ENCODE peak calls at places on chromosome 12, in seven cellular contexts. E, G, D, Y, W, H and N are unnamed samples.
A peak's percentile ranks its signal among the peaks of the same experiment; 100 is the strongest.

GRCh38 chr12:24014853-24015590 is 65.6 kb upstream of the SOX5 start:
- DNase-seq in E (no peak), G (no peak), D (no peak), Y (no peak), W (no peak), H (no peak), N (no peak)

GRCh38 chr12:96892104-96892503 is 15.0 kb upstream of the NEDD1 start:
- DNase-seq in E (no peak), G (no peak), D (no peak), Y (no peak), W (no peak), H (no peak), N (no peak)

GRCh38 chr12:110088936-110089335 is 35.2 kb upstream of the IFT81 start:
- DNase-seq in E (no peak), G (no peak), D (no peak), Y (no peak), W (no peak), H (no peak), N (no peak)

GRCh38 chr12:3551386-3551785 is 60.4 kb downstream of the PRMT8 start:
- DNase-seq in E (no peak), G (no peak), D (no peak), Y (no peak), W (peak; percentile 16), H (no peak), N (no peak)

GRCh38 chr12:121796855-121797751 is 3.6 kb upstream of the RHOF start:
- DNase-seq in E (peak; percentile 97), G (peak; percentile 97), D (peak; percentile 85), Y (no peak), W (peak; percentile 89), H (peak; percentile 97), N (peak; percentile 98)

GRCh38 chr12:10957741-10958140 is 18.7 kb upstream of the TAS2R14 start:
- DNase-seq in E (no peak), G (no peak), D (no peak), Y (no peak), W (no peak), H (no peak), N (no peak)

GRCh38 chr12:24560867-24561266 is 388.0 kb downstream of the BCAT1 start:
- DNase-seq in E (no peak), G (no peak), D (peak; percentile 48), Y (no peak), W (peak; percentile 44), H (no peak), N (no peak)

GRCh38 chr12:6212086-6212485 is 11.9 kb downstream of the CD9 start:
- DNase-seq in E (no peak), G (no peak), D (no peak), Y (no peak), W (no peak), H (no peak), N (no peak)

GRCh38 chr12:48015129-48015528 is 10.9 kb upstream of the COL2A1 start:
- DNase-seq in E (no peak), G (no peak), D (no peak), Y (no peak), W (no peak), H (no peak), N (no peak)

GRCh38 chr12:31931796-31932715 is 27.2 kb upstream of the RESF1 start:
- DNase-seq in E (no peak), G (no peak), D (no peak), Y (no peak), W (no peak), H (no peak), N (no peak)

GRCh38 chr12:98793121-98793520 is 148.0 kb downstream of the APAF1 start:
- DNase-seq in E (no peak), G (no peak), D (no peak), Y (no peak), W (no peak), H (no peak), N (no peak)

GRCh38 chr12:93031028-93031427 is 101.9 kb upstream of the EEA1 start:
- DNase-seq in E (no peak), G (no peak), D (no peak), Y (no peak), W (no peak), H (no peak), N (no peak)

GRCh38 chr12:67284561-67284960 is 15.4 kb downstream of the CAND1 start:
- DNase-seq in E (no peak), G (no peak), D (no peak), Y (no peak), W (no peak), H (no peak), N (no peak)

GRCh38 chr12:54033106-54033979 is 493 bp downstream of the HOXC5 start:
- DNase-seq in E (peak; percentile 60), G (peak; percentile 76), D (peak; percentile 60), Y (no peak), W (no peak), H (peak; percentile 64), N (peak; percentile 59)

GRCh38 chr12:16329594-16329993 is 17.9 kb upstream of the MGST1 start:
- DNase-seq in E (no peak), G (no peak), D (no peak), Y (no peak), W (no peak), H (peak; percentile 68), N (no peak)

GRCh38 chr12:48925218-48925871 is at the start of gene FKBP11:
- DNase-seq in E (peak; percentile 86), G (peak; percentile 83), D (peak; percentile 61), Y (peak; percentile 80), W (peak; percentile 45), H (no peak), N (peak; percentile 62)

GRCh38 chr12:14207946-14208612 is 157.4 kb upstream of the ATF7IP start:
- DNase-seq in E (no peak), G (no peak), D (no peak), Y (no peak), W (no peak), H (peak; percentile 75), N (peak; percentile 68)

GRCh38 chr12:7970475-7971252 is 34.7 kb upstream of the SLC2A3 start:
- DNase-seq in E (peak; percentile 96), G (peak; percentile 99), D (peak; percentile 89), Y (peak; percentile 83), W (peak; percentile 89), H (peak; percentile 81), N (peak; percentile 73)

GRCh38 chr12:32051511-32052299 is 54.9 kb upstream of the BICD1 start:
- DNase-seq in E (no peak), G (peak; percentile 92), D (peak; percentile 96), Y (no peak), W (peak; percentile 79), H (peak; percentile 95), N (peak; percentile 45)

GRCh38 chr12:88703790-88704189 is 123.5 kb upstream of the KITLG start:
- DNase-seq in E (no peak), G (peak; percentile 29), D (no peak), Y (no peak), W (peak; percentile 1), H (peak; percentile 67), N (no peak)

GRCh38 chr12:26032290-26032689 is 73.8 kb downstream of the RASSF8 start:
- DNase-seq in E (no peak), G (no peak), D (no peak), Y (no peak), W (no peak), H (peak; percentile 50), N (no peak)

GRCh38 chr12:124445121-124445718 is 122.2 kb downstream of the NCOR2 start:
- DNase-seq in E (no peak), G (no peak), D (no peak), Y (no peak), W (no peak), H (no peak), N (no peak)
- TF ChIP-seq CTCF in E (no peak), G (no peak), D (no peak), Y (no peak), W (no peak), H (no peak), N (no peak)

DNA sequence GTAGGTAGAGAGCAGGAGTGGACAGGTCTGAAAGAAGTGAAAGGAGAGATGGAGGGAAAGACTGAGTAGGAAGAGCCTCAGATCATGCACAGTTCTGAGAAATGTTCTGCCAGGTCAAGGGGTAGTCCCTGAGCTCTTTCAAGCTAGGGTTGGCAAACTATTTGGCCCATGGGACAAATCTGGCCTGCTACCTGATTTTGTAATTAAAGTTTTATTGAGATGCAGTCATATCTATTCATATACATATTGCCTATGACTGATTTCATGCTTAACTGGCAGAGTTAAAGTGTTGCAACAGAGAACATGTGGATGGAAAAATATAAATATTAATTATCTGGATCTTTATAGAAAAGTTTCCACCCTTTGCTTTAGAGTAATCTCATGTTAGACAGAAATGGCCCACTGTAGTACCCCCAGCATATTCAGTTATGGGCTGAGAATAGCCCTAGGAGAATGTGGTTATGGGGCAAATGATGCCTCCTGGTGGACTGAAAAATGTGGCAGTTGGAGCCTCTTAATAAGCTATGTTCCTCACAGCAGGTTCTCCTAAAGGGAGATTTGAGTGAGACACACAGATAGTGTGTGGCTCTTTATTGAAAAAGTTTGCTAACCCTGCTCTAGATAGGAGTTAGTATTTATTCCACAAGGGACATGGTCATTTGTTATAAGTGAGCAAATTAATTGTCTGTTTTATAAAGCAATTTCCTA is 476.9 kb downstream of the LRIG3 start:
- DNase-seq in E (no peak), G (peak; percentile 56), D (peak; percentile 58), Y (peak; percentile 20), W (peak; percentile 40), H (peak; percentile 59), N (peak; percentile 48)
- TF ChIP-seq CTCF in E (peak; percentile 27), G (peak; percentile 42), D (peak; percentile 68), Y (peak; percentile 49), W (peak; percentile 42), H (peak; percentile 72), N (peak; percentile 45)

GRCh38 chr12:39623919-39624318 is 4.3 kb upstream of the ABCD2 start:
- DNase-seq in E (no peak), G (no peak), D (peak; percentile 28), Y (peak; percentile 6), W (no peak), H (no peak), N (no peak)

GRCh38 chr12:39628836-39629235 is 9.2 kb upstream of the ABCD2 start:
- DNase-seq in E (no peak), G (no peak), D (no peak), Y (peak; percentile 4), W (no peak), H (no peak), N (no peak)

GRCh38 chr12:39632670-39633069 is 13.1 kb upstream of the ABCD2 start:
- DNase-seq in E (no peak), G (peak; percentile 1), D (no peak), Y (no peak), W (no peak), H (no peak), N (no peak)

GRCh38 chr12:39626033-39626814 is 6.6 kb upstream of the ABCD2 start:
- DNase-seq in E (no peak), G (no peak), D (no peak), Y (no peak), W (no peak), H (no peak), N (no peak)

GRCh38 chr12:39627914-39628313 is 8.3 kb upstream of the ABCD2 start:
- DNase-seq in E (no peak), G (no peak), D (no peak), Y (no peak), W (no peak), H (no peak), N (no peak)
- TF ChIP-seq CTCF in E (no peak), G (no peak), D (no peak), Y (no peak), W (no peak), H (no peak), N (no peak)

DNA sequence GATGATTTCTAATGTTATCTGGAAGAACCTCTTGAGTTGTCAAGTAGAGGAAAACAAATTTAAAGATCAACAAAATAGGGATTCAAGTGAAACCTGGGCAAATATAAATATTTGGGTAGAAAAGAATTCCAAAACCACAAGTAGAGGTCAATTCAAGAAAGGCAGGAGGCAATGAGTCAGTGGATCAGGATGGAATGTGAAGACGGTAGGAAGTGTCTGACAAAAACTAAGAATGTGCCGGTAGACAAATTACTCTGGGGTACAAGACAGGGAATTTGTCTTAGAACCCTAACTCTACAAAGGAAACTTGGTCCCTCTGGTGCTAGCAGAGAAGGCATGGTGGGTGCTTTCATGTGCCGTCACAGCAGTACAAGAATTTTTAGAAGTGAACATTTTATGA is 13.6 kb downstream of the ABCD2 start:
- DNase-seq in E (no peak), G (peak; percentile 9), D (peak; percentile 38), Y (no peak), W (peak; percentile 29), H (peak; percentile 75), N (no peak)
- TF ChIP-seq CTCF in E (no peak), G (no peak), D (no peak), Y (no peak), W (no peak), H (no peak), N (no peak)